ENCODE peak calls at places on chromosomes 5 and 9, in five cellular contexts. F, B, X, T and O are unnamed samples.

GRCh38 chr5:33530963-33531298 is 90.2 kb downstream of the TARS1 start:
- DNase-seq in F (no peak), B (no peak), X (no peak), T (no peak), O (no peak)

GRCh38 chr5:93461751-93462150 is 119.3 kb downstream of the NR2F1-AS1 start:
- DNase-seq in F (no peak), B (no peak), X (no peak), T (no peak), O (no peak)

GRCh38 chr5:72018158-72018803 is 89.0 kb upstream of the MAP1B start:
- DNase-seq in F (no peak), B (peak; percentile 64), X (no peak), T (no peak), O (peak; percentile 57)

GRCh38 chr5:35229076-35230042 is 928 bp downstream of the PRLR start:
- DNase-seq in F (no peak), B (no peak), X (peak; percentile 57), T (peak; percentile 78), O (no peak)

GRCh38 chr9:7298123-7298522 is 501.5 kb downstream of the DMAC1 start:
- DNase-seq in F (no peak), B (no peak), X (no peak), T (no peak), O (no peak)

GRCh38 chr5:87541668-87542067 is 128.9 kb upstream of the CCNH start:
- DNase-seq in F (no peak), B (no peak), X (no peak), T (no peak), O (no peak)

GRCh38 chr5:124745367-124746251 is 830 bp downstream of the ZNF608 start:
- DNase-seq in F (no peak), B (no peak), X (no peak), T (no peak), O (no peak)

GRCh38 chr9:69815313-69815712 is 5.3 kb upstream of the CFAP95 start:
- DNase-seq in F (no peak), B (no peak), X (no peak), T (no peak), O (no peak)

GRCh38 chr5:180128671-180129261 is 57.2 kb upstream of the RNF130 start:
- DNase-seq in F (no peak), B (no peak), X (peak; percentile 72), T (no peak), O (no peak)

GRCh38 chr5:176744584-176744965 is 65.8 kb upstream of the UNC5A start:
- DNase-seq in F (no peak), B (no peak), X (no peak), T (no peak), O (no peak)

GRCh38 chr9:91006046-91006445 is 204.4 kb downstream of the SYK start:
- DNase-seq in F (no peak), B (no peak), X (no peak), T (no peak), O (no peak)

GRCh38 chr5:132456553-132457361 is 33.8 kb downstream of the IRF1 start:
- DNase-seq in F (no peak), B (peak; percentile 78), X (peak; percentile 87), T (peak; percentile 79), O (peak; percentile 61)

GRCh38 chr9:92671323-92671722 is 1.4 kb upstream of the IPPK start:
- DNase-seq in F (no peak), B (no peak), X (no peak), T (no peak), O (peak; percentile 29)

GRCh38 chr5:112333236-112333850 is 85.7 kb downstream of the EPB41L4A start:
- DNase-seq in F (no peak), B (no peak), X (no peak), T (no peak), O (no peak)

GRCh38 chr5:179378441-179379271 is 33.4 kb upstream of the ADAMTS2 start:
- DNase-seq in F (peak; percentile 46), B (no peak), X (no peak), T (peak; percentile 34), O (no peak)

GRCh38 chr5:171122372-171122771 is 186.7 kb upstream of the TLX3 start:
- DNase-seq in F (no peak), B (peak; percentile 44), X (no peak), T (peak; percentile 17), O (no peak)

GRCh38 chr9:112664541-112664940 is 53.4 kb downstream of the INIP start:
- DNase-seq in F (no peak), B (no peak), X (no peak), T (no peak), O (no peak)

GRCh38 chr9:82600536-82601271 is 462.2 kb downstream of the RASEF start:
- DNase-seq in F (no peak), B (no peak), X (no peak), T (no peak), O (no peak)

GRCh38 chr9:116933251-116933650 is 246.1 kb downstream of the TRIM32 start:
- DNase-seq in F (no peak), B (no peak), X (no peak), T (no peak), O (no peak)

GRCh38 chr5:37283214-37283820 is 34.1 kb upstream of the CPLANE1 start:
- DNase-seq in F (no peak), B (peak; percentile 32), X (no peak), T (no peak), O (no peak)

GRCh38 chr9:89464991-89465390 is 32.9 kb downstream of the SEMA4D start:
- DNase-seq in F (peak; percentile 28), B (no peak), X (no peak), T (no peak), O (no peak)

GRCh38 chr5:112923148-112923917 is 1.3 kb upstream of the REEP5 start:
- DNase-seq in F (no peak), B (peak; percentile 45), X (no peak), T (no peak), O (peak; percentile 1)

GRCh38 chr5:59506285-59506877 is 387.1 kb downstream of the PDE4D start:
- DNase-seq in F (no peak), B (no peak), X (no peak), T (no peak), O (no peak)

GRCh38 chr5:174300941-174301761 is 255.6 kb downstream of the NSG2 start:
- DNase-seq in F (no peak), B (no peak), X (no peak), T (no peak), O (no peak)

GRCh38 chr5:171093598-171093997 is 215.4 kb upstream of the TLX3 start:
- DNase-seq in F (no peak), B (no peak), X (no peak), T (no peak), O (no peak)

GRCh38 chr5:41256400-41256799 is 43.1 kb upstream of the C6 start:
- DNase-seq in F (no peak), B (no peak), X (no peak), T (no peak), O (no peak)

GRCh38 chr9:18829858-18830257 is 203.2 kb downstream of the SAXO1 start:
- DNase-seq in F (peak; percentile 67), B (no peak), X (no peak), T (no peak), O (no peak)

GRCh38 chr5:142597546-142598337 is 88.1 kb downstream of the FGF1 start:
- DNase-seq in F (no peak), B (no peak), X (no peak), T (no peak), O (no peak)

GRCh38 chr5:8227114-8227513 is 358.2 kb downstream of the MTRR start:
- DNase-seq in F (no peak), B (no peak), X (no peak), T (no peak), O (no peak)

GRCh38 chr9:120104771-120105170 is 475.2 kb downstream of the CDK5RAP2 start:
- DNase-seq in F (no peak), B (no peak), X (no peak), T (no peak), O (no peak)

GRCh38 chr9:22483528-22484060 is 37.0 kb downstream of the DMRTA1 start:
- DNase-seq in F (no peak), B (no peak), X (no peak), T (no peak), O (no peak)

GRCh38 chr5:103243665-103244064 is 14.9 kb upstream of the MACIR start:
- DNase-seq in F (no peak), B (no peak), X (no peak), T (no peak), O (no peak)

GRCh38 chr9:15373201-15373530 is 49.5 kb upstream of the SNAPC3 start:
- DNase-seq in F (no peak), B (no peak), X (no peak), T (no peak), O (no peak)

GRCh38 chr9:132579427-132579798 is 3.0 kb upstream of the BARHL1 start:
- DNase-seq in F (no peak), B (no peak), X (no peak), T (no peak), O (no peak)
- H3K27me3 ChIP-seq in F (peaks cover 55% of the 10 kb centered on the region), B (no peaks in the 10 kb centered on the region), X (peaks cover 75% of the 10 kb centered on the region), T (peaks cover 54% of the 10 kb centered on the region), O (peaks cover 91% of the 10 kb centered on the region)

GRCh38 chr5:134026521-134027202 is 21.9 kb upstream of the VDAC1 start:
- DNase-seq in F (no peak), B (peak; percentile 63), X (no peak), T (peak; percentile 75), O (peak; percentile 42)
- TF ChIP-seq CTCF in F (no peak), B (peak; percentile 78), X (peak; percentile 11), T (peak; percentile 61), O (peak; percentile 64)

GRCh38 chr9:133286523-133286922 is 11.5 kb upstream of the ABO start:
- DNase-seq in F (no peak), B (no peak), X (no peak), T (no peak), O (no peak)

GRCh38 chr9:133280387-133280786 is 5.4 kb upstream of the ABO start:
- DNase-seq in F (no peak), B (no peak), X (no peak), T (no peak), O (no peak)

GRCh38 chr9:133285252-133285775 is 10.3 kb upstream of the ABO start:
- DNase-seq in F (no peak), B (no peak), X (no peak), T (no peak), O (no peak)

GRCh38 chr9:133284362-133284761 is 9.4 kb upstream of the ABO start:
- DNase-seq in F (no peak), B (no peak), X (no peak), T (no peak), O (no peak)

DNA sequence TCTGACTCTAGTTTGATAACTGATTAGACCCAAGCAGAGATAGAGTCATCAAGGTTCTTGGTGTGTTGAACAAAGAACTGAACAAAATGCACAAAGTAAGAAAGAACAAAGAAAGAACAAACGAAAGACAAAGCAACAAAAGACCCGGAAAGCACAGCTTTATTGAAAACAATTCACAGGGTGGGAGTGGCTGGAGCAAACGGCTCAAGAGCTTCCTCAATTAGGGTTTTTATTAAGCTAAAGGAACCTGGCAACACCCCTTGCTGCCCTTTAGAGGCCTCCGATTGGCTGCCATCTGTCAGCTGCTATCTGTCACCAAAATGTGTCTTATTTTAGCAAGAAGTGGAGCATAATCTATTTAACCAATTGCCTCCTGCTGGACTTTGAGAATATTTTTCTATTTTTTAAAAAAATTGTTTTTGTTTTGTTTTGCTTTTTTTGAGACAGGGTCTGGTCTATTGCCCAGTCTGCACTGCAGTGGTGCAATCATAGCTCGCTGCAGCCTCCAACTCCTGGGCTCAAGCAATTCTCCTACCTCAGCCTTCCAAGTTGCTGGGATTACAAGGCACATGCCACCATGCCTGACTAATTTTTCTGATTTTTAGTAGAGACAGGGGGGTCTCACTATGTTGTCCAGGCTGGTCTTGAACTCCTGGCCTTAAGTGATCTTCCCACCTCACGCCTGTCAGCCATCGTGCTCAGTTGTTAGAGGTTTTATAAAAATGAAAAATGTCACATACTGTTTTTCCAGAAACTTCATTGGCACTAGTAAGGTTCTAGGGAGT is 7.6 kb upstream of the ABO start:
- DNase-seq in F (no peak), B (no peak), X (no peak), T (no peak), O (no peak)
- H3K27me3 ChIP-seq in F (no peaks in the 10 kb centered on the region), B (no peaks in the 10 kb centered on the region), X (no peaks in the 10 kb centered on the region), T (no peaks in the 10 kb centered on the region), O (no peaks in the 10 kb centered on the region)

GRCh38 chr5:146528232-146528631 is 12.2 kb upstream of the GPR151 start:
- DNase-seq in F (no peak), B (no peak), X (no peak), T (no peak), O (no peak)
- TF ChIP-seq CTCF in F (no peak), B (no peak), X (no peak), T (no peak), O (no peak)